ENCODE peak calls at places on chromosomes 11 and 22, in nine cellular contexts. One of them, this sample, is unnamed.

GRCh38 chr11:70574725-70575347 is 176.5 kb downstream of the CTTN start:
- DNase-seq in right lobe of liver: peak
- DNase-seq in sigmoid colon: no peak
- DNase-seq in ovary: no peak
- DNase-seq in uterus: no peak
- DNase-seq in A549: no peak
- DNase-seq in adrenal gland: no peak
- DNase-seq in breast epithelium: no peak
- DNase-seq in Peyer's patch: no peak
- DNase-seq in this sample: no peak

GRCh38 chr11:90373971-90374370 is 151.1 kb upstream of the CHORDC1 start:
- DNase-seq in uterus: no peak
- DNase-seq in right lobe of liver: no peak
- DNase-seq in sigmoid colon: no peak
- DNase-seq in A549: no peak
- DNase-seq in ovary: no peak
- DNase-seq in adrenal gland: no peak
- DNase-seq in Peyer's patch: no peak
- DNase-seq in breast epithelium: no peak
- DNase-seq in this sample: no peak

GRCh38 chr11:88799749-88800500 is 265.9 kb downstream of the GRM5 start:
- DNase-seq in Peyer's patch: no peak
- DNase-seq in right lobe of liver: no peak
- DNase-seq in sigmoid colon: no peak
- DNase-seq in uterus: no peak
- DNase-seq in ovary: no peak
- DNase-seq in adrenal gland: no peak
- DNase-seq in A549: no peak
- DNase-seq in breast epithelium: no peak
- DNase-seq in this sample: no peak

GRCh38 chr11:4433852-4434251 is 15.2 kb upstream of the OR52K2 start:
- DNase-seq in uterus: no peak
- DNase-seq in breast epithelium: no peak
- DNase-seq in A549: no peak
- DNase-seq in ovary: no peak
- DNase-seq in adrenal gland: no peak
- DNase-seq in right lobe of liver: no peak
- DNase-seq in sigmoid colon: no peak
- DNase-seq in Peyer's patch: no peak
- DNase-seq in this sample: no peak

GRCh38 chr22:44116755-44117684 is 63.7 kb upstream of the PARVG start:
- DNase-seq in ovary: no peak
- DNase-seq in right lobe of liver: no peak
- DNase-seq in sigmoid colon: peak
- DNase-seq in uterus: no peak
- DNase-seq in breast epithelium: no peak
- DNase-seq in A549: no peak
- DNase-seq in Peyer's patch: no peak
- DNase-seq in adrenal gland: no peak
- DNase-seq in this sample: no peak

GRCh38 chr11:45662665-45663485 is 2.5 kb downstream of the CHST1 start:
- DNase-seq in breast epithelium: no peak
- DNase-seq in ovary: peak
- DNase-seq in Peyer's patch: no peak
- DNase-seq in right lobe of liver: no peak
- DNase-seq in uterus: no peak
- DNase-seq in A549: peak
- DNase-seq in sigmoid colon: peak
- DNase-seq in adrenal gland: no peak
- DNase-seq in this sample: no peak

GRCh38 chr22:20111045-20111688 is 4.7 kb upstream of the RANBP1 start:
- DNase-seq in Peyer's patch: no peak
- DNase-seq in uterus: no peak
- DNase-seq in adrenal gland: no peak
- DNase-seq in A549: peak
- DNase-seq in sigmoid colon: no peak
- DNase-seq in right lobe of liver: peak
- DNase-seq in breast epithelium: no peak
- DNase-seq in ovary: no peak
- DNase-seq in this sample: no peak

GRCh38 chr11:16612801-16613400 is 125.5 kb upstream of the C11orf58 start:
- DNase-seq in adrenal gland: no peak
- DNase-seq in ovary: no peak
- DNase-seq in right lobe of liver: no peak
- DNase-seq in sigmoid colon: no peak
- DNase-seq in breast epithelium: no peak
- DNase-seq in A549: no peak
- DNase-seq in Peyer's patch: no peak
- DNase-seq in uterus: no peak
- DNase-seq in this sample: no peak

GRCh38 chr11:70603756-70604211 is 205.5 kb downstream of the CTTN start:
- DNase-seq in adrenal gland: no peak
- DNase-seq in Peyer's patch: no peak
- DNase-seq in ovary: no peak
- DNase-seq in sigmoid colon: no peak
- DNase-seq in uterus: no peak
- DNase-seq in right lobe of liver: no peak
- DNase-seq in A549: no peak
- DNase-seq in breast epithelium: peak
- DNase-seq in this sample: no peak

GRCh38 chr11:46564459-46564858 is 29.4 kb downstream of the AMBRA1 start:
- DNase-seq in A549: no peak
- DNase-seq in right lobe of liver: no peak
- DNase-seq in sigmoid colon: no peak
- DNase-seq in uterus: no peak
- DNase-seq in breast epithelium: no peak
- DNase-seq in Peyer's patch: no peak
- DNase-seq in adrenal gland: no peak
- DNase-seq in ovary: no peak
- DNase-seq in this sample: no peak

GRCh38 chr11:12889243-12889642 is 119.9 kb upstream of the RASSF10 start:
- DNase-seq in uterus: peak
- DNase-seq in ovary: peak
- DNase-seq in adrenal gland: no peak
- DNase-seq in A549: no peak
- DNase-seq in breast epithelium: peak
- DNase-seq in Peyer's patch: no peak
- DNase-seq in right lobe of liver: no peak
- DNase-seq in sigmoid colon: peak
- DNase-seq in this sample: no peak

GRCh38 chr11:75771646-75772410 is 3.2 kb downstream of the DGAT2 start:
- DNase-seq in Peyer's patch: peak
- DNase-seq in adrenal gland: peak
- DNase-seq in uterus: no peak
- DNase-seq in right lobe of liver: no peak
- DNase-seq in ovary: peak
- DNase-seq in breast epithelium: no peak
- DNase-seq in sigmoid colon: peak
- DNase-seq in A549: no peak
- DNase-seq in this sample: peak

GRCh38 chr11:62108017-62108750 is 15.6 kb upstream of the INCENP start:
- DNase-seq in right lobe of liver: no peak
- DNase-seq in A549: peak
- DNase-seq in sigmoid colon: no peak
- DNase-seq in ovary: peak
- DNase-seq in uterus: peak
- DNase-seq in Peyer's patch: peak
- DNase-seq in breast epithelium: no peak
- DNase-seq in adrenal gland: no peak
- DNase-seq in this sample: no peak

GRCh38 chr22:27046603-27047002 is 389.2 kb downstream of the MIAT start:
- DNase-seq in breast epithelium: no peak
- DNase-seq in A549: no peak
- DNase-seq in adrenal gland: no peak
- DNase-seq in ovary: no peak
- DNase-seq in sigmoid colon: no peak
- DNase-seq in Peyer's patch: no peak
- DNase-seq in uterus: no peak
- DNase-seq in right lobe of liver: no peak
- DNase-seq in this sample: no peak
- TF ChIP-seq POLR2A in breast epithelium: no peak
- TF ChIP-seq POLR2A in A549: no peak
- TF ChIP-seq POLR2A in adrenal gland: no peak
- TF ChIP-seq POLR2A in ovary: no peak
- TF ChIP-seq POLR2A in sigmoid colon: no peak
- TF ChIP-seq POLR2A in Peyer's patch: no peak
- TF ChIP-seq POLR2A in uterus: no peak
- TF ChIP-seq POLR2A in right lobe of liver: no peak
- TF ChIP-seq POLR2A in this sample: no peak

DNA sequence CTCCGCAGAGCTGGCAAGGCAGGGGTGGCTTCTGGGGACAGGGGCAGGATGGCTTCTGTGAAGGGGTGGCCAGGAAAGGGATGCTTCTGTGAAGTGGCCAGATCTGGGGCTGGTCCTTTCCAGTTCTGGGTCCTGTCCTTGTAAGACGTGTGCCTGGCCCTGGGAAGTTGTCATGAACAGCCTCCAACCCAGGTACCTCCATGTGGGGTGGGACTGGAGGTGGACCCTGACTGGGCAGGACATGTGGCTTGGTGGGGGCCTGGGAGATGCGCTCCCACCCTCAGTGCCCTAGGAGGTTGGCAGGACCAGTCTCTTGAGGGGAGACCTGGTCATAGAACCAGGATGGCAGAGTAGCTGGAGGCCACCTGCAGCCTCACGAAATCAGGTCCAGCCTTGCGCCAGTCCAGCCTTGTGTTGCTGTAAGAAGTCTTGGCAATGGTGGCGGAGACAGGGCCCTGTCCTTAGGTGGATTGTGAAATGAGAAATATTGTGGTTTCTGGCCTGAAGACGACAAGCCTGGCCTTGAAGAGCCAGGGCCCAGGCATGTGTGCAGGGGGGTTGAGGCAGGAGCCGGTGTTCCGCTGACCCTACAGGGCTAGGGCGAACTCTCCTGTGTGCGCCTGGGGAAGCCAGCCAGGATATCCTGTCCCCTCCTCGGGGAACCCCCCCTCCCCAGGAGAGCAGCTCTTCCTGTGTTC is 2.6 kb downstream of the KCNQ1 start:
- DNase-seq in ovary: no peak
- DNase-seq in Peyer's patch: no peak
- DNase-seq in breast epithelium: peak
- DNase-seq in adrenal gland: peak
- DNase-seq in A549: no peak
- DNase-seq in sigmoid colon: no peak
- DNase-seq in right lobe of liver: no peak
- DNase-seq in uterus: no peak
- DNase-seq in this sample: no peak
- H3K4me3 ChIP-seq in ovary: no peak
- H3K4me3 ChIP-seq in Peyer's patch: peak
- H3K4me3 ChIP-seq in breast epithelium: no peak
- H3K4me3 ChIP-seq in adrenal gland: no peak
- H3K4me3 ChIP-seq in A549: no peak
- H3K4me3 ChIP-seq in sigmoid colon: no peak
- H3K4me3 ChIP-seq in right lobe of liver: no peak
- H3K4me3 ChIP-seq in uterus: no peak
- H3K4me3 ChIP-seq in this sample: no peak

GRCh38 chr11:1549355-1550330 is 22.4 kb downstream of the DUSP8 start:
- DNase-seq in right lobe of liver: no peak
- DNase-seq in Peyer's patch: no peak
- DNase-seq in breast epithelium: no peak
- DNase-seq in uterus: no peak
- DNase-seq in A549: no peak
- DNase-seq in sigmoid colon: no peak
- DNase-seq in adrenal gland: no peak
- DNase-seq in ovary: no peak
- DNase-seq in this sample: no peak
- TF ChIP-seq CTCF in right lobe of liver: no peak
- TF ChIP-seq CTCF in Peyer's patch: no peak
- TF ChIP-seq CTCF in breast epithelium: no peak
- TF ChIP-seq CTCF in uterus: no peak
- TF ChIP-seq CTCF in A549: no peak
- TF ChIP-seq CTCF in sigmoid colon: no peak
- TF ChIP-seq CTCF in adrenal gland: no peak
- TF ChIP-seq CTCF in ovary: no peak
- TF ChIP-seq CTCF in this sample: no peak

GRCh38 chr22:41445171-41446056 is 1.2 kb downstream of the TOB2 start:
- DNase-seq in breast epithelium: no peak
- DNase-seq in sigmoid colon: peak
- DNase-seq in ovary: peak
- DNase-seq in Peyer's patch: peak
- DNase-seq in right lobe of liver: peak
- DNase-seq in A549: no peak
- DNase-seq in adrenal gland: peak
- DNase-seq in uterus: peak
- DNase-seq in this sample: peak
- TF ChIP-seq POLR2A in breast epithelium: no peak
- TF ChIP-seq POLR2A in sigmoid colon: no peak
- TF ChIP-seq POLR2A in ovary: no peak
- TF ChIP-seq POLR2A in Peyer's patch: no peak
- TF ChIP-seq POLR2A in right lobe of liver: no peak
- TF ChIP-seq POLR2A in A549: no peak
- TF ChIP-seq POLR2A in adrenal gland: no peak
- TF ChIP-seq POLR2A in uterus: no peak
- TF ChIP-seq POLR2A in this sample: no peak

GRCh38 chr11:95711162-95711944 is 78.2 kb downstream of the FAM76B start:
- DNase-seq in uterus: no peak
- DNase-seq in sigmoid colon: peak
- DNase-seq in ovary: peak
- DNase-seq in breast epithelium: no peak
- DNase-seq in right lobe of liver: no peak
- DNase-seq in A549: no peak
- DNase-seq in adrenal gland: no peak
- DNase-seq in Peyer's patch: no peak
- DNase-seq in this sample: no peak
- H3K4me3 ChIP-seq in uterus: no peak
- H3K4me3 ChIP-seq in sigmoid colon: no peak
- H3K4me3 ChIP-seq in ovary: no peak
- H3K4me3 ChIP-seq in breast epithelium: no peak
- H3K4me3 ChIP-seq in right lobe of liver: no peak
- H3K4me3 ChIP-seq in A549: no peak
- H3K4me3 ChIP-seq in adrenal gland: no peak
- H3K4me3 ChIP-seq in Peyer's patch: no peak
- H3K4me3 ChIP-seq in this sample: no peak

GRCh38 chr22:42992092-42992491 is 22.9 kb downstream of the PACSIN2 start:
- DNase-seq in A549: no peak
- DNase-seq in uterus: no peak
- DNase-seq in breast epithelium: no peak
- DNase-seq in ovary: no peak
- DNase-seq in Peyer's patch: peak
- DNase-seq in sigmoid colon: peak
- DNase-seq in right lobe of liver: no peak
- DNase-seq in adrenal gland: no peak
- DNase-seq in this sample: no peak

GRCh38 chr22:42993651-42994275 is 21.2 kb downstream of the PACSIN2 start:
- DNase-seq in uterus: no peak
- DNase-seq in ovary: no peak
- DNase-seq in breast epithelium: no peak
- DNase-seq in Peyer's patch: peak
- DNase-seq in sigmoid colon: peak
- DNase-seq in right lobe of liver: no peak
- DNase-seq in A549: no peak
- DNase-seq in adrenal gland: peak
- DNase-seq in this sample: no peak

GRCh38 chr22:42992886-42993479 is 22.0 kb downstream of the PACSIN2 start:
- DNase-seq in ovary: no peak
- DNase-seq in adrenal gland: no peak
- DNase-seq in uterus: no peak
- DNase-seq in right lobe of liver: no peak
- DNase-seq in Peyer's patch: peak
- DNase-seq in A549: no peak
- DNase-seq in breast epithelium: no peak
- DNase-seq in sigmoid colon: peak
- DNase-seq in this sample: peak

GRCh38 chr22:42991010-42991651 is 23.8 kb downstream of the PACSIN2 start:
- DNase-seq in ovary: no peak
- DNase-seq in sigmoid colon: peak
- DNase-seq in adrenal gland: peak
- DNase-seq in A549: no peak
- DNase-seq in uterus: no peak
- DNase-seq in breast epithelium: no peak
- DNase-seq in right lobe of liver: no peak
- DNase-seq in Peyer's patch: peak
- DNase-seq in this sample: no peak

GRCh38 chr22:42990131-42990838 is 24.7 kb downstream of the PACSIN2 start:
- DNase-seq in Peyer's patch: peak
- DNase-seq in A549: peak
- DNase-seq in breast epithelium: no peak
- DNase-seq in right lobe of liver: no peak
- DNase-seq in uterus: no peak
- DNase-seq in sigmoid colon: peak
- DNase-seq in adrenal gland: peak
- DNase-seq in ovary: no peak
- DNase-seq in this sample: no peak
- TF ChIP-seq CTCF in Peyer's patch: no peak
- TF ChIP-seq CTCF in A549: peak
- TF ChIP-seq CTCF in breast epithelium: no peak
- TF ChIP-seq CTCF in right lobe of liver: peak
- TF ChIP-seq CTCF in uterus: no peak
- TF ChIP-seq CTCF in sigmoid colon: no peak
- TF ChIP-seq CTCF in adrenal gland: peak
- TF ChIP-seq CTCF in ovary: no peak
- TF ChIP-seq CTCF in this sample: peak

This sample was measured in thyroid gland.